ENCODE peak calls at places on chromosomes 5 and 9, in seven cellular contexts. W is HCT116; C is AG04450; D is OCI-LY7; Q is keratinocyte; L is A549; Y is naive thymus-derived CD4-positive, alpha-beta T cell. F is an unnamed sample.

GRCh38 chr5:66840527-66841013 is 244.4 kb downstream of the MAST4 start:
- DNase-seq in W (no peak), Y (no peak), L (no peak), D (no peak), C (no peak), Q (no peak), F (no peak)

GRCh38 chr5:11240293-11241190 is 479.5 kb upstream of the DAP start:
- DNase-seq in D (no peak), W (no peak), Y (no peak), L (no peak), Q (no peak), C (no peak), F (no peak)

GRCh38 chr9:106992186-106992585 is 129.2 kb downstream of the ZNF462 start:
- DNase-seq in D (no peak), Y (no peak), L (no peak), W (no peak), Q (no peak), C (no peak), F (no peak)

GRCh38 chr5:159469496-159470370 is 139.4 kb upstream of the IL12B start:
- DNase-seq in W (no peak), C (no peak), D (no peak), Q (no peak), L (no peak), Y (peak), F (no peak)

GRCh38 chr9:135132008-135132407 is 44.5 kb downstream of the OLFM1 start:
- DNase-seq in L (no peak), W (no peak), C (no peak), Y (no peak), Q (no peak), D (no peak), F (no peak)

GRCh38 chr9:37918665-37919165 is 14.8 kb upstream of the SLC25A51 start:
- DNase-seq in Y (no peak), Q (no peak), C (no peak), L (no peak), W (no peak), D (no peak), F (no peak)

GRCh38 chr5:68476854-68477253 is 261.3 kb downstream of the PIK3R1 start:
- DNase-seq in L (no peak), Y (no peak), D (no peak), W (no peak), C (no peak), Q (no peak), F (no peak)

GRCh38 chr9:21864505-21864904 is 62.1 kb downstream of the MTAP start:
- DNase-seq in Y (no peak), Q (no peak), L (no peak), D (no peak), C (no peak), W (no peak), F (no peak)

GRCh38 chr9:80842383-80842782 is 847.0 kb downstream of the TLE1 start:
- DNase-seq in W (no peak), Y (no peak), L (no peak), Q (no peak), D (no peak), C (peak), F (no peak)

GRCh38 chr5:134458676-134459403 is 47.2 kb upstream of the CDKN2AIPNL start:
- DNase-seq in W (no peak), Q (no peak), D (no peak), Y (no peak), C (no peak), L (no peak), F (no peak)

GRCh38 chr5:147930759-147931158 is 24.4 kb upstream of the C5orf46 start:
- DNase-seq in D (no peak), Y (no peak), L (no peak), C (no peak), Q (no peak), W (no peak), F (no peak)

GRCh38 chr9:16516887-16517286 is 353.6 kb downstream of the BNC2 start:
- DNase-seq in D (no peak), C (no peak), Q (no peak), W (no peak), L (no peak), Y (no peak), F (no peak)

GRCh38 chr5:90518666-90519065 is 10.7 kb downstream of the LYSMD3 start:
- DNase-seq in D (peak), L (no peak), C (no peak), Q (peak), Y (no peak), W (no peak), F (peak)

GRCh38 chr5:76388791-76389512 is 14.1 kb upstream of the IQGAP2 start:
- DNase-seq in W (no peak), Y (no peak), Q (no peak), D (no peak), C (no peak), L (no peak), F (no peak)

GRCh38 chr5:154868702-154869101 is 10.3 kb downstream of the CNOT8 start:
- DNase-seq in L (peak), W (no peak), C (no peak), Y (no peak), Q (no peak), D (peak), F (no peak)

GRCh38 chr9:114282507-114282906 is 40.4 kb upstream of the ORM1 start:
- DNase-seq in C (no peak), L (no peak), Y (no peak), W (no peak), D (no peak), Q (no peak), F (no peak)

GRCh38 chr5:34762321-34762871 is 76.6 kb upstream of the TTC23L start:
- DNase-seq in Q (no peak), W (no peak), L (no peak), C (peak), D (no peak), Y (no peak), F (no peak)

GRCh38 chr9:110592075-110592830 is 12.7 kb upstream of the SVEP1 start:
- DNase-seq in Y (no peak), W (no peak), D (no peak), Q (no peak), C (no peak), L (no peak), F (no peak)

GRCh38 chr5:318931-319601 is 2.4 kb upstream of the AHRR start:
- DNase-seq in L (no peak), Q (no peak), Y (no peak), D (no peak), W (no peak), C (no peak), F (no peak)

GRCh38 chr5:110957934-110958333 is 113.6 kb upstream of the TSLP start:
- DNase-seq in L (no peak), Q (peak), D (no peak), Y (no peak), C (peak), W (no peak), F (peak)

GRCh38 chr9:129182625-129183494 is 4.8 kb upstream of the IER5L start:
- DNase-seq in D (no peak), Q (no peak), Y (no peak), L (peak), W (no peak), C (no peak), F (no peak)

GRCh38 chr5:11903614-11904269 is 504 bp downstream of the CTNND2 start:
- DNase-seq in L (peak), C (no peak), D (no peak), Q (no peak), Y (no peak), W (no peak), F (no peak)

GRCh38 chr5:144292029-144292428 is 121.4 kb downstream of the KCTD16 start:
- DNase-seq in L (no peak), W (no peak), Q (no peak), Y (no peak), D (no peak), C (no peak), F (no peak)

GRCh38 chr5:54045077-54045792 is 265.1 kb downstream of the ARL15 start:
- DNase-seq in W (no peak), Y (no peak), D (no peak), Q (no peak), C (no peak), L (peak), F (no peak)

GRCh38 chr5:14914603-14915277 is 43.2 kb upstream of the ANKH start:
- DNase-seq in Q (no peak), Y (no peak), D (no peak), L (no peak), W (no peak), C (no peak), F (no peak)

GRCh38 chr5:133842846-133843725 is 125.3 kb downstream of the C5orf15 start:
- DNase-seq in W (no peak), Q (no peak), C (no peak), L (no peak), Y (no peak), D (no peak), F (no peak)

GRCh38 chr5:10858307-10858706 is 97.3 kb upstream of the DAP start:
- DNase-seq in W (no peak), C (no peak), D (no peak), Q (no peak), Y (no peak), L (no peak), F (no peak)

GRCh38 chr5:43016217-43016779 is 23.8 kb downstream of the ANXA2R start:
- DNase-seq in C (no peak), Y (no peak), Q (no peak), W (no peak), L (no peak), D (no peak), F (no peak)

GRCh38 chr5:6551287-6551954 is 81.4 kb downstream of the NSUN2 start:
- DNase-seq in Q (no peak), L (no peak), D (no peak), W (no peak), Y (no peak), C (no peak), F (no peak)

GRCh38 chr5:51829226-51829625 is 446.0 kb downstream of the ISL1 start:
- DNase-seq in C (no peak), D (no peak), W (no peak), Y (no peak), Q (peak), L (no peak), F (no peak)

GRCh38 chr5:173338380-173339015 is 10.3 kb upstream of the STC2 start:
- DNase-seq in Y (no peak), W (no peak), C (no peak), L (no peak), D (no peak), Q (no peak), F (no peak)

GRCh38 chr5:172606156-172606785 is 34.8 kb upstream of the NEURL1B start:
- DNase-seq in Q (no peak), W (no peak), L (no peak), Y (no peak), C (no peak), D (no peak), F (no peak)

GRCh38 chr5:110880413-110880812 is 141.6 kb downstream of the SLC25A46 start:
- DNase-seq in L (no peak), Q (peak), Y (no peak), C (peak), W (no peak), D (no peak), F (peak)

GRCh38 chr9:21919377-21920362 is 74.5 kb downstream of the CDKN2A start:
- DNase-seq in Y (peak), C (peak), D (peak), W (peak), L (no peak), Q (no peak), F (no peak)

GRCh38 chr9:18427691-18428090 is 46.3 kb upstream of the ADAMTSL1 start:
- DNase-seq in W (no peak), Y (no peak), D (no peak), L (no peak), Q (no peak), C (no peak), F (no peak)

GRCh38 chr5:80141681-80142080 is 106.5 kb downstream of the THBS4 start:
- DNase-seq in Y (no peak), L (no peak), Q (no peak), D (no peak), C (no peak), W (no peak), F (no peak)

GRCh38 chr5:83440826-83441225 is 30.7 kb upstream of the VCAN start:
- DNase-seq in L (no peak), Y (no peak), D (no peak), W (no peak), Q (no peak), C (no peak), F (no peak)

GRCh38 chr9:16561121-16561520 is 309.3 kb downstream of the BNC2 start:
- DNase-seq in Q (no peak), C (no peak), L (no peak), D (no peak), W (no peak), Y (no peak), F (no peak)

GRCh38 chr5:160312139-160312959 is at the start of gene CCNJL:
- DNase-seq in C (no peak), D (no peak), Q (no peak), W (no peak), L (peak), Y (no peak), F (no peak)

DNA sequence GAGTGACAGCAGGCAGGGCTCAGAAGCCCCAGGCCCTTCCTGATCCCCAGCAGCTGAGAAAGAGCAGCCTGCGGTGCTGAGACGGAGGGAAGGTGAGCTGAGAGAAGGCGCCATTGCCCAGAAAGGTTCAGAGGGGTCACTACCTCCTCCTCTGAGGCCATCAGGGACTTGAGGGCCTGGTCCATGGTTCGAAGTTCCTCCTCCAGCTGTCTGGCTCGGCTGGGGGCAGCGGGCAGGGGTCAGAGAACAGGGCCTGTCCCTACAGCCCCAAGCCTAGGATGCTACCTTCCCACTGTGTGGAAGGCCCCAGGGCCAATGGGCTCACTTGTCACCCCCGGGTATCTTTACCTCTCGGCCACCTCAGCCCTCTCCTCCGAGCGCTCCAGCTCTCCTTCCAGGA is 4.8 kb downstream of the TPM2 start:
- DNase-seq in L (no peak), Y (no peak), D (no peak), Q (no peak), W (no peak), C (no peak), F (no peak)
- H3K27ac ChIP-seq in L (no peak), Y (no peak), D (no peak), Q (no peak), W (no peak), C (peak), F (no peak)

DNA sequence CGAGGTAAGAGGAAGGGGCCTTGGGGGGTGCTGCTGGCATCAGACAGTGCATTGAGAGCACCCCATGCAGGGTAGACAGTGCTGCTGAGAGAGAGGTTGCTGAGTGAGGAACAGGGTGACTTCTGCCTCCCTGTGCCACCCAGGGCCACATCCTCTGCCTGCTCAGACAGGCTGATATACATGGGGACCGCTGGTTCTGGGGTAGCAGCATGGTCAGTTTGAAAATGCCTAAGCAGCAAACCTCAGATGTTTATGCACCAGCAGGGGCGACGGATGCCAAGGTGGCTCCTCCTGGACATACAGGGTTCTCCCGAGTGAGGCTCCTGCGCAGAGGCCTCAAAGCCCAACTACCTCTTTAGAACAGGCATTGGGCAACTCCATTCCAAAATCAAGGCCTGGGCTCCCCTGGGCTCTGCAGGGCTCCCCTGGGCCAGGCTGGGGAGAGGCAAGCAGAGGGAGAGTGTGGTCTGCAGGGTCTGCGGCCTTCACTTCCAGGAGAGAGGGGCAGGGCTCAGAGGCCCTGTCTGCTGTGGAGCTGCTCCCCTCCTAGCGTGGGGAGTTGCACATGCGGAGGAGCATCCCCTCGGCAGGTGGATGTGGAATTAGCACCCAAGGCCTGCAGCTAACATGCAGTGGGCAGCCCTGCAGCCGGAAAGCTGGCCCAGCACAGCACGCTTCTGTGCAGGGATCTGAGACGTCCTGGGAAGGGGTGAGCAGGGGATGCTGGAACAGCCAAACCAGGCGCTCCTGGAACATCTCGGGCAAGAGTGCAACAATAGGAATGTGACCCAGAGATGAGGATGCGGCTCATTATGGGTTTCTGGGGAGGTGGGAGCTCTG is 46.5 kb downstream of the IRX2 start:
- DNase-seq in Y (no peak), Q (no peak), L (no peak), W (no peak), D (no peak), C (no peak), F (no peak)
- H3K27ac ChIP-seq in Y (no peak), Q (no peak), L (no peak), W (no peak), D (no peak), C (no peak), F (no peak)

GRCh38 chr5:36301858-36302603 is at the start of gene RANBP3L:
- DNase-seq in C (no peak), W (no peak), Y (no peak), Q (no peak), L (no peak), D (peak), F (no peak)
- H3K27ac ChIP-seq in C (no peak), W (no peak), Y (no peak), Q (no peak), L (no peak), D (no peak), F (no peak)

GRCh38 chr5:149386166-149386565 is 7.1 kb upstream of the IL17B start:
- DNase-seq in Q (no peak), Y (no peak), L (no peak), C (no peak), W (no peak), D (no peak), F (no peak)
- H3K27ac ChIP-seq in Q (no peak), Y (no peak), L (no peak), C (no peak), W (no peak), D (no peak), F (no peak)

GRCh38 chr5:73151733-73152410 is 21.1 kb upstream of the TMEM174 start:
- DNase-seq in C (no peak), D (no peak), Q (no peak), Y (no peak), L (no peak), W (no peak), F (no peak)
- H3K27ac ChIP-seq in C (no peak), D (no peak), Q (no peak), Y (no peak), L (no peak), W (no peak), F (no peak)

GRCh38 chr9:127388037-127388855 is 8.7 kb upstream of the SLC2A8 start:
- DNase-seq in Y (peak), Q (peak), C (peak), W (peak), D (peak), L (peak), F (peak)
- H3K27ac ChIP-seq in Y (no peak), Q (peak), C (peak), W (peak), D (no peak), L (peak), F (peak)

GRCh38 chr9:136605966-136606365 is 56.8 kb upstream of the EGFL7 start:
- DNase-seq in Q (no peak), W (no peak), D (no peak), L (no peak), Y (no peak), C (no peak), F (no peak)
- H3K27ac ChIP-seq in Q (no peak), W (no peak), D (no peak), L (no peak), Y (no peak), C (no peak), F (no peak)

DNA sequence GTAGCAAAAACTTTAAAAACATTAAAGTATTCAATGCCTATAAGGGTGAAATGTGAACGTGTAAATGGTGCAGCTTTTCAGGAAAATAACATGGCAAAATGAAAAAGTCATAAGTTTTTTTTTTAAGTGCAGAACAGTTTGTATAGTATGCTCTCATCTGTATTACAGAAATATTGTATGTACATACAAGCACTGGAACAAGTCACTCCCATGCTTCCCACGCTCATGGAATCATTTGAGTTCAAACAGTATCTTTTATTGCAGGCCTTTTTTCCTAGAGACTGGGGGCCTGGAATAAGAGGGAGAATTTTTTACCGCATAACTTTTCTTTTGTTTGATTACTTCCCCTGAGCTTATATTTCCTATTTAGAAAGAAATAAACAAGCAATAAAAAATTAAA is 94.1 kb downstream of the SSBP2 start:
- DNase-seq in W (no peak), Q (no peak), C (no peak), L (no peak), Y (no peak), D (no peak), F (no peak)
- H3K27ac ChIP-seq in W (no peak), Q (no peak), C (no peak), L (no peak), Y (no peak), D (no peak), F (no peak)

F was measured in epithelial cell of prostate.